ENCODE peak calls at places on chromosomes 11 and 22, in six cellular contexts. U is mammary epithelial cell, X is GM23248, P is H9, S is astrocyte, J is hepatocyte. M is an unnamed sample.

GRCh38 chr22:27786253-27786898 is 15.2 kb downstream of the MN1 start:
- DNase-seq in S (peak), P (no peak), X (no peak), U (no peak), J (no peak), M (peak)

GRCh38 chr22:50146440-50147228 is 23.9 kb upstream of the PANX2 start:
- DNase-seq in J (peak), P (no peak), S (peak), U (peak), X (peak), M (peak)

GRCh38 chr11:120130176-120130980 is 7.5 kb downstream of the TRIM29 start:
- DNase-seq in U (no peak), X (no peak), P (no peak), J (no peak), S (no peak), M (no peak)

GRCh38 chr22:40203568-40203967 is 25.8 kb downstream of the TNRC6B start:
- DNase-seq in P (no peak), J (no peak), X (peak), S (no peak), U (no peak), M (no peak)

GRCh38 chr22:23700706-23701105 is 9.9 kb downstream of the RGL4 start:
- DNase-seq in S (peak), P (no peak), J (peak), X (no peak), U (no peak), M (peak)

GRCh38 chr11:116460156-116460965 is 312.4 kb downstream of the BUD13 start:
- DNase-seq in U (no peak), X (no peak), S (no peak), P (no peak), J (no peak), M (no peak)

GRCh38 chr11:115247404-115247803 is 256.8 kb downstream of the CADM1 start:
- DNase-seq in X (no peak), J (no peak), U (no peak), P (no peak), S (peak), M (no peak)

GRCh38 chr11:119306373-119306890 is 10.5 kb downstream of the MCAM start:
- DNase-seq in S (no peak), P (no peak), X (peak), U (no peak), J (no peak), M (peak)

GRCh38 chr11:104873252-104873651 is 25.0 kb downstream of the CASP12 start:
- DNase-seq in J (no peak), P (peak), X (no peak), U (no peak), S (no peak), M (no peak)

GRCh38 chr11:6703247-6704063 is 20.3 kb upstream of the MRPL17 start:
- DNase-seq in X (peak), J (peak), U (peak), P (peak), S (peak), M (peak)

GRCh38 chr11:75480185-75480889 is 45.4 kb downstream of the GDPD5 start:
- DNase-seq in P (no peak), U (no peak), J (no peak), X (no peak), S (no peak), M (no peak)

GRCh38 chr11:61834278-61835004 is 6.3 kb downstream of the FADS2 start:
- DNase-seq in X (peak), P (peak), J (peak), S (peak), U (no peak), M (peak)

GRCh38 chr22:28911777-28912669 is 28.7 kb downstream of the ZNRF3 start:
- DNase-seq in S (peak), P (no peak), U (no peak), X (peak), J (peak), M (peak)

GRCh38 chr22:49015993-49016908 is 811.4 kb downstream of the BRD1 start:
- DNase-seq in P (peak), X (no peak), J (no peak), U (no peak), S (no peak), M (no peak)

GRCh38 chr11:111604392-111605009 is 2.3 kb downstream of the SIK2 start:
- DNase-seq in P (no peak), J (peak), S (peak), X (peak), U (peak), M (peak)

GRCh38 chr22:47308886-47309285 is 546.4 kb downstream of the TBC1D22A start:
- DNase-seq in J (no peak), U (no peak), X (no peak), P (no peak), S (no peak), M (no peak)

GRCh38 chr22:47309946-47310345 is 547.5 kb downstream of the TBC1D22A start:
- DNase-seq in U (no peak), J (no peak), P (no peak), X (no peak), S (no peak), M (no peak)

GRCh38 chr22:47307326-47307725 is 544.9 kb downstream of the TBC1D22A start:
- DNase-seq in X (peak), P (no peak), U (no peak), S (no peak), J (no peak), M (peak)

GRCh38 chr22:47309476-47309875 is 547.0 kb downstream of the TBC1D22A start:
- DNase-seq in S (no peak), X (no peak), P (no peak), U (no peak), J (no peak), M (no peak)

GRCh38 chr22:47307812-47308211 is 545.4 kb downstream of the TBC1D22A start:
- DNase-seq in U (no peak), J (no peak), S (no peak), P (no peak), X (no peak), M (no peak)
- H2AFZ ChIP-seq in U (no peak), J (no peak), S (peak), P (no peak), X (no peak), M (no peak)

DNA sequence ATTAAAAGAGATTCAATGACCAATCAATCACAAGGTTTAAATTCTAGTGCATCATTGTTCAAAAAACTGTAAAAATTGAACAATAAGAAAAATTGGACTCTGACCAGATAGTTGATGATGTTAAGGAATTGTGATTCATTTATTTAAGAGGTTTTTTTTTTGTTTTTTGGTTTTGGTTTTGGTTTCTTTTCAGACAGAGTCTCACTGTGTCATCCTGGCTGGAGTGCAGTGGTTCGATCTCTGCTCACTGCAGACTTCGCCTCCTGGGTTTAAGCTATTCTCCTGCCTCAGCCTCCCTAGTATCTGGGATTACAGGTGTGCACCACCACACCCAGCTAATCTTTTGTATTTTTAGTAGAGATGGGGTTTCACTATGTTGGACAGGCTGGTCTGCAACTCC is 17.1 kb upstream of the EIF3M start:
- DNase-seq in S (no peak), J (no peak), U (no peak), P (no peak), X (peak), M (no peak)
- H2AFZ ChIP-seq in S (no peak), J (no peak), U (no peak), P (no peak), X (no peak), M (no peak)

GRCh38 chr11:96299155-96299883 is 43.7 kb downstream of the MAML2 start:
- DNase-seq in S (no peak), P (no peak), X (peak), U (no peak), J (no peak), M (no peak)
- H2AFZ ChIP-seq in S (no peak), P (no peak), X (no peak), U (no peak), J (no peak), M (no peak)

DNA sequence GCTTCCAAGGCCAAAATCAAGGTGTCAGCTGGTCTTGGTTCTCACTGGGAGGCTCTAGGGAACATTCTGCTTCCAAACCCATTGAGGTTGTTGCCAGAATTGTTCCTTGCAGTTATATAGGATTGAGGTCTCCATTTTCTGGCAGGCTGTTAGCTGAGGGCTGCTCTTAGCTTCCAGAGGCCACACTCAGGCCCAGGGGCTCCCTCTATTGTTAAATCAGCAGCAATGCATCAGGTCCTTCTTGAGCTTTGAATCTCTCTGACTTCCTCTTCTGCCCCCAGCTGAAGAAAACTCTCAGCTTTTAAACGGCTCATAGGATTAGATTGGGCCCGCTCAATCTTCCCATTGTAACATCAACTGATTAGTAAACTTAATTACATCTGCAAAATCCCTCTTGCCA is 39.3 kb upstream of the BSX start:
- DNase-seq in S (peak), J (peak), P (peak), X (peak), U (peak), M (peak)
- H2AFZ ChIP-seq in S (no peak), J (no peak), P (no peak), X (no peak), U (peak), M (no peak)

GRCh38 chr11:27097538-27097937 is 56.9 kb downstream of the BBOX1 start:
- DNase-seq in S (no peak), U (no peak), J (no peak), X (no peak), P (no peak), M (no peak)

GRCh38 chr11:27094062-27094587 is 53.5 kb downstream of the BBOX1 start:
- DNase-seq in J (no peak), U (no peak), S (no peak), X (no peak), P (no peak), M (no peak)

GRCh38 chr11:27089746-27090145 is 49.1 kb downstream of the BBOX1 start:
- DNase-seq in S (no peak), X (no peak), J (no peak), U (no peak), P (no peak), M (no peak)

GRCh38 chr11:27100534-27100933 is 59.9 kb downstream of the BBOX1 start:
- DNase-seq in J (no peak), S (peak), U (peak), P (no peak), X (no peak), M (peak)

GRCh38 chr11:27095050-27095449 is 54.4 kb downstream of the BBOX1 start:
- DNase-seq in U (no peak), J (no peak), S (no peak), X (no peak), P (no peak), M (no peak)
- H2AFZ ChIP-seq in U (no peak), J (no peak), S (no peak), X (no peak), P (no peak), M (no peak)

GRCh38 chr11:30521297-30522071 is 64.7 kb downstream of the MPPED2 start:
- DNase-seq in S (no peak), J (no peak), U (no peak), X (no peak), P (no peak), M (no peak)
- H2AFZ ChIP-seq in S (no peak), J (no peak), U (no peak), X (no peak), P (no peak), M (no peak)

DNA sequence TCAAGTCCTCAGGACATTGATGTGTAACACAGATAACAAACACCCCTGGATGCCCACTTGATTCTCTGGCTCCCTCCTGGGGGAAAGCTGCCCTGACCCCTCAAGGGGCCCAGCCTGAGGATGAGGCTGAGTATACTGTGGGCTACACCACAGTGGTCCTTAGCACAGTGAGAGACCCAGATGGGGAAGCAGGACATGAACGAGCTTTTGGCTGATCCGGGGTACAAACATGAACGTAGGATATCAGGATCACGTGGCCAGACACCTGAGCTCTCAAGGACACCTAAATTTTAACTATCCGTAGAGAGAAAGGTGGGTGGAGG is 87.1 kb upstream of the VPREB1 start:
- DNase-seq in J (no peak), X (no peak), S (no peak), P (no peak), U (no peak), M (no peak)
- H2AFZ ChIP-seq in J (peak), X (peak), S (no peak), P (no peak), U (peak), M (no peak)

DNA sequence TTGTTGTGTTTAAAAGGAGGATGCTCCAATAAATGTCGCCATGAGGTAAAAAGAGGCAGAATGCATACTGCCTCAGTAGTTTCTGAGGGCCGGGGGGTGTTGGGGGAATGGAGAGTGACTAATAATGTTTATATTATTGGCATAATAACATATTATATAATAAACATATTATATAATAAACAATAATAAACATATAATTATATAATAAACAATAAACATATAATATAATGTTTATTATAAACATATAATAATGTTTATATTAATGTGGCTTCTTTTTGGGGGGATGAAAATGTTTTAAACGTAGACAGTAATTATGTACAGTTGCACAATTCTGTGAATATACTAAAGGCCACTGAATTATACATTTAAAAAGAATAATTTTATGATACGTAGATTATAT is 35.6 kb downstream of the TRIM66 start:
- DNase-seq in J (no peak), P (no peak), X (no peak), S (no peak), U (no peak), M (no peak)
- H2AFZ ChIP-seq in J (no peak), P (no peak), X (no peak), S (no peak), U (no peak), M (no peak)